ENCODE peak calls at places on chromosomes 3 and 15, in seven cellular contexts. B is IMR-90, U is mesenchymal stem cell, G is mesendoderm, A is H9, N is H1, O is trophoblast cell. X is an unnamed sample.

GRCh38 chr3:16048435-16049318 is 125.8 kb upstream of the GALNT15 start:
- DNase-seq in B (peak), U (peak), G (peak), A (peak), N (peak), O (peak), X (peak)

GRCh38 chr3:12959395-12959794 is 113.8 kb downstream of the IQSEC1 start:
- DNase-seq in B (no peak), U (no peak), G (no peak), A (no peak), N (no peak), O (no peak), X (no peak)

GRCh38 chr15:37888356-37888755 is 46.1 kb upstream of the TMCO5A start:
- DNase-seq in B (peak), U (no peak), G (no peak), A (no peak), N (no peak), O (no peak), X (no peak)

GRCh38 chr15:39511915-39512260 is 69.0 kb upstream of the THBS1 start:
- DNase-seq in B (peak), U (peak), G (no peak), A (no peak), N (no peak), O (no peak), X (no peak)

GRCh38 chr15:65081758-65082157 is 5.2 kb downstream of the KBTBD13 start:
- DNase-seq in B (peak), U (no peak), G (no peak), A (no peak), N (no peak), O (no peak), X (no peak)

GRCh38 chr3:183692436-183692835 is 5.2 kb upstream of the YEATS2 start:
- DNase-seq in B (no peak), U (no peak), G (peak), A (no peak), N (no peak), O (peak), X (no peak)

GRCh38 chr3:125322166-125322565 is 53.0 kb downstream of the ZNF148 start:
- DNase-seq in B (peak), U (no peak), G (no peak), A (no peak), N (no peak), O (no peak), X (no peak)

GRCh38 chr15:58179741-58180381 is 41.7 kb downstream of the AQP9 start:
- DNase-seq in B (peak), U (no peak), G (no peak), A (no peak), N (no peak), O (peak), X (no peak)

GRCh38 chr3:150090006-150090405 is 119.3 kb upstream of the PFN2 start:
- DNase-seq in B (peak), U (no peak), G (no peak), A (no peak), N (no peak), O (peak), X (no peak)

GRCh38 chr3:186361612-186362408 is at the start of gene DGKG:
- DNase-seq in B (no peak), U (no peak), G (no peak), A (peak), N (no peak), O (peak), X (peak)

GRCh38 chr3:183370391-183370790 is 58.0 kb downstream of the MCF2L2 start:
- DNase-seq in B (peak), U (no peak), G (no peak), A (no peak), N (no peak), O (no peak), X (no peak)

GRCh38 chr3:57228734-57229505 is 1.4 kb downstream of the APPL1 start:
- DNase-seq in B (peak), U (peak), G (no peak), A (no peak), N (no peak), O (peak), X (no peak)

GRCh38 chr3:89184151-89184550 is 76.7 kb downstream of the EPHA3 start:
- DNase-seq in B (no peak), U (no peak), G (no peak), A (no peak), N (no peak), O (no peak), X (no peak)

GRCh38 chr15:78211189-78211921 is 23.0 kb downstream of the ACSBG1 start:
- DNase-seq in B (no peak), U (no peak), G (no peak), A (no peak), N (no peak), O (no peak), X (no peak)

GRCh38 chr15:62125763-62126162 is 39.3 kb downstream of the C2CD4B start:
- DNase-seq in B (peak), U (peak), G (no peak), A (no peak), N (no peak), O (peak), X (no peak)

GRCh38 chr15:94070341-94071275 is 160.8 kb upstream of the MCTP2 start:
- DNase-seq in B (no peak), U (peak), G (peak), A (peak), N (no peak), O (peak), X (no peak)

GRCh38 chr3:105355355-105356063 is 11.2 kb upstream of the ALCAM start:
- DNase-seq in B (peak), U (peak), G (no peak), A (no peak), N (no peak), O (peak), X (no peak)

GRCh38 chr3:99409961-99410360 is 228.4 kb upstream of the COL8A1 start:
- DNase-seq in B (no peak), U (peak), G (no peak), A (no peak), N (no peak), O (no peak), X (no peak)

GRCh38 chr15:101600024-101600423 is 52.2 kb downstream of the TM2D3 start:
- DNase-seq in B (no peak), U (no peak), G (peak), A (no peak), N (no peak), O (no peak), X (no peak)

GRCh38 chr3:52493232-52494017 is 1.7 kb upstream of the STAB1 start:
- DNase-seq in B (no peak), U (no peak), G (no peak), A (no peak), N (no peak), O (no peak), X (no peak)

GRCh38 chr3:155202626-155203025 is 90.9 kb downstream of the STRIT1 start:
- DNase-seq in B (peak), U (peak), G (no peak), A (no peak), N (no peak), O (no peak), X (no peak)

GRCh38 chr3:52218454-52218853 is 7.0 kb downstream of the TLR9 start:
- DNase-seq in B (no peak), U (no peak), G (no peak), A (no peak), N (no peak), O (no peak), X (no peak)

GRCh38 chr3:160569874-160570273 is 4.5 kb upstream of the KPNA4 start:
- DNase-seq in B (no peak), U (no peak), G (no peak), A (no peak), N (no peak), O (peak), X (no peak)

GRCh38 chr15:100759698-100760356 is 119.8 kb upstream of the ALDH1A3 start:
- DNase-seq in B (peak), U (peak), G (peak), A (no peak), N (no peak), O (peak), X (no peak)

GRCh38 chr3:17672506-17672905 is 69.9 kb downstream of the TBC1D5 start:
- DNase-seq in B (no peak), U (no peak), G (no peak), A (no peak), N (no peak), O (no peak), X (no peak)

GRCh38 chr15:61069369-61070075 is 159.6 kb downstream of the RORA start:
- DNase-seq in B (peak), U (no peak), G (no peak), A (no peak), N (no peak), O (no peak), X (no peak)

GRCh38 chr15:39315200-39315599 is 265.7 kb upstream of the THBS1 start:
- DNase-seq in B (no peak), U (no peak), G (no peak), A (no peak), N (no peak), O (no peak), X (no peak)

GRCh38 chr3:193701896-193702644 is 109.1 kb downstream of the OPA1 start:
- DNase-seq in B (peak), U (no peak), G (no peak), A (no peak), N (no peak), O (no peak), X (peak)

GRCh38 chr3:127004641-127005397 is 21.9 kb downstream of the PLXNA1 start:
- DNase-seq in B (no peak), U (no peak), G (no peak), A (peak), N (no peak), O (no peak), X (no peak)

GRCh38 chr15:93415576-93415975 is 326.6 kb upstream of the RGMA start:
- DNase-seq in B (no peak), U (no peak), G (no peak), A (no peak), N (no peak), O (no peak), X (no peak)

GRCh38 chr3:79018671-79019136 is 749.1 kb downstream of the ROBO1 start:
- DNase-seq in B (peak), U (peak), G (peak), A (peak), N (no peak), O (peak), X (peak)

GRCh38 chr3:79019137-79019923 is 748.5 kb downstream of the ROBO1 start:
- DNase-seq in B (peak), U (peak), G (peak), A (peak), N (peak), O (peak), X (peak)

GRCh38 chr3:79015854-79016253 is 751.9 kb downstream of the ROBO1 start:
- DNase-seq in B (no peak), U (no peak), G (no peak), A (no peak), N (no peak), O (no peak), X (no peak)

GRCh38 chr3:79016587-79017380 is 751.0 kb downstream of the ROBO1 start:
- DNase-seq in B (peak), U (no peak), G (no peak), A (no peak), N (no peak), O (no peak), X (no peak)

DNA sequence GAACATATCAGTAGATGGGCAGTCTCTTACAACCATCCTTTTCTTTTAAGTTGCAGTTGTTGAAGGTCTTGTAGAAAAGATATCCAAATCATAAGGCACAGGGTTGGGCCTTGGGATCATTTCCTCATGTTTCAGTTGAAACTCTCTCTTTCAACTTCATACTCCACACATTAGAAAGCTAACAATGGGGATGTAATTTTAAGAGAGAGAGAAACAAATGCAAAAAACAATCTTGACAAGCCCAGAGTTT is 747.9 kb downstream of the ROBO1 start:
- DNase-seq in B (no peak), U (no peak), G (no peak), A (no peak), N (no peak), O (no peak), X (no peak)
- H2BK5ac ChIP-seq in B (peak), U (no peak), G (no peak), A (no peak), N (no peak), O (no peak), X (no peak)

GRCh38 chr3:47431225-47431624 is 44.5 kb downstream of the SCAP start:
- DNase-seq in B (no peak), U (no peak), G (no peak), A (no peak), N (no peak), O (no peak), X (no peak)

GRCh38 chr3:47433796-47434195 is 41.9 kb downstream of the SCAP start:
- DNase-seq in B (no peak), U (no peak), G (no peak), A (no peak), N (no peak), O (peak), X (no peak)

GRCh38 chr3:47430606-47431005 is 45.1 kb downstream of the SCAP start:
- DNase-seq in B (no peak), U (no peak), G (no peak), A (no peak), N (no peak), O (no peak), X (no peak)

GRCh38 chr3:47434849-47435248 is 40.9 kb downstream of the SCAP start:
- DNase-seq in B (no peak), U (no peak), G (no peak), A (no peak), N (no peak), O (no peak), X (no peak)

GRCh38 chr3:47432673-47433072 is 43.1 kb downstream of the SCAP start:
- DNase-seq in B (no peak), U (no peak), G (no peak), A (no peak), N (no peak), O (no peak), X (no peak)
- H3K4me2 ChIP-seq in B (no peak), U (no peak), G (no peak), A (no peak), N (no peak), O (no peak), X (no peak)

GRCh38 chr3:112974178-112974517 is 755 bp downstream of the CD200R1 start:
- DNase-seq in B (no peak), U (no peak), G (no peak), A (no peak), N (no peak), O (peak), X (no peak)

GRCh38 chr3:112974894-112975293 is at the start of gene CD200R1:
- DNase-seq in B (no peak), U (no peak), G (no peak), A (no peak), N (no peak), O (no peak), X (no peak)

GRCh38 chr3:112972158-112972557 is 2.7 kb downstream of the CD200R1 start:
- DNase-seq in B (no peak), U (no peak), G (no peak), A (no peak), N (no peak), O (no peak), X (no peak)

GRCh38 chr3:112976001-112976400 is 1.1 kb upstream of the CD200R1 start:
- DNase-seq in B (no peak), U (no peak), G (no peak), A (no peak), N (no peak), O (peak), X (no peak)

DNA sequence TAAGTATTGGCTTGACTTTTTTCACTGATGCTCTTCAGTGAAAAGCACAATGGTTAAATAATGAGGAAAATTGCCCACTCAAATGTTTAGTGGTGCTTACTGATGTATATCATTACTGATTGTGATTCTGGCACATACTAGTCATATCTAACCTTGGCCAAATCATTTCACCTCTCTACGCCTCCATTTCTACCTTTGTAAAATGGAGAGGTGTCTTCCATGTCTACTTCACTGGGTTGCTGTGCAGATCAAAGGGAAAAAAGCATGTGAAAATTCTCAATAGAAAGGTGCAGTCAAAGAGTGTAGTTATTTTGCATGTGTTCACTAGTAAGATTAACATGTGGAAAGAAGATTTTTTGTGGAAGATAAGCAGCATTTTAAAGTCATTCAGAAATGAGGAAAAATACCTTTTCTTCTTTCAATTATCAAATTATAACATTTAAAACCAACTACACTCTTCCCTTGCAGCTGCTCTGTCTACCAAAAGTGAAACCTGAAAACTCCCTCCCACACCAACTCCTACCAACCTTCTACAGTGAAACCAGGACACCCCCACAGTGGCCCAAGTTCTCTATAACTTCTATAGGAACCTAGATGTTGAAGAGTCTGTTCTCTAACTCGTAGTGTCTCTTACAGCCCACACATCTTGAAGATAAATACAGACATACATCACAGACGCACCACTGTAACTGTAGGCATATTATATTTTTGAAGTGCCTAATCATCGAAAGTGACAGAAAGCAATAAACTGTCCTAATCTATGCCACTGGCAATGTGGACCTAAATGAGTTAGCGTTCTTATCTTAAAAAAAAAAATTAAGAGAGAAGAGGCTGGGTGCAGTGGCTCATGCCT is 1.4 kb downstream of the CD200R1 start:
- DNase-seq in B (no peak), U (no peak), G (no peak), A (no peak), N (no peak), O (no peak), X (no peak)
- H2BK120ac ChIP-seq in B (no peak), U (no peak), G (no peak), A (no peak), N (no peak), O (no peak), X (no peak)

GRCh38 chr3:37136067-37136466 is 38.3 kb downstream of the LRRFIP2 start:
- DNase-seq in B (no peak), U (no peak), G (no peak), A (no peak), N (no peak), O (no peak), X (no peak)
- H2BK5ac ChIP-seq in B (no peak), U (no peak), G (no peak), A (no peak), N (no peak), O (no peak), X (no peak)

DNA sequence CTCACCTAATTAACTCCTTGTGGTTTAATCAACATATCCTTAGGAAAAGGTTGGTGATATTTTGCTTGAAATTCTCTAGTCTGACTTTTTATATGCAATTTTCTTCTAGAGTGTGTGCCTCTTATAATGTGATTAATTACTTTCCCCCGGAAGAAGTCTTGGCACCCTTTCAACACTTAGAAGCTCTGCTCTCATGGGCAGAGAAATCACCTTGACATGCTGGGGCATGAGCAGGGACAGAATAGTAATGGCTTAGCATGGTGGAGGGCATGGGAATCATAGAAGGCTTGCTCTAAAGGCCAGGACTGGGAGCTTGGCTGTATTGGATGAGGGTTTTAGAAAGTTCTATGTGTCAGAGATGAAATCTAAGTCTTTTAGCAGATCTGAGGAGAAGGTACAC is 293.5 kb downstream of the AGBL1 start:
- DNase-seq in B (no peak), U (no peak), G (no peak), A (no peak), N (no peak), O (no peak), X (no peak)
- H3K4me2 ChIP-seq in B (no peak), U (no peak), G (no peak), A (no peak), N (no peak), O (no peak), X (no peak)

GRCh38 chr3:109643590-109643989 is 306.2 kb upstream of the DPPA4 start:
- DNase-seq in B (peak), U (peak), G (peak), A (no peak), N (no peak), O (peak), X (no peak)
- H2BK120ac ChIP-seq in B (no peak), U (no peak), G (no peak), A (no peak), N (no peak), O (no peak), X (no peak)

DNA sequence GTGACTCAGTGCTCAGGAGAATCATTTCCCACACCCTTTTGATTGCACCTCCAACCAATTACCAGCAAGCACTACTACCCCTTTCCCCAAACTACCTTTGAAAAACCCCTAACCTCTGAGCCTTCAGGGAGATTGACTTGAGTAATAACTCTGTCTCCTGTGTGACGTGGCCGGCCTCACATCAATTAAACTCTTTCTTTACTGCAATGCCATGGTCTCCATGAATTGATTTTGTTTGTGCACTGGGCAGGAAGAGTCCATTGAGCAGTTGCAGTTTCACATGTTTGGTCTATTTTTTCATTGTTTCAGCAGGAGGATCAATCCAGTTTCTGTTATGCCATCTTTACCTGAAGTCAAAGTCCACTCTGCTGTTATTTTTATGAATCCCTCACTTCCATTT is 32.4 kb downstream of the SCN11A start:
- DNase-seq in B (no peak), U (no peak), G (no peak), A (no peak), N (no peak), O (no peak), X (no peak)
- H2BK5ac ChIP-seq in B (no peak), U (no peak), G (no peak), A (no peak), N (no peak), O (no peak), X (no peak)

GRCh38 chr15:51672100-51672731 is 9.1 kb upstream of the SCG3 start:
- DNase-seq in B (no peak), U (no peak), G (peak), A (no peak), N (no peak), O (no peak), X (peak)
- H3K4me2 ChIP-seq in B (no peak), U (no peak), G (no peak), A (no peak), N (peak), O (no peak), X (no peak)

X was measured in neuronal stem cell.